ENCODE peak calls at places on chromosomes 12 and 14, in ten cellular contexts. X is AG04450, H is HL-60, O is GM06990, I is cardiac muscle cell, T is AG09309, U is esophagus squamous epithelium, E is spleen, P is tibial artery, D is HFF-Myc. V is an unnamed sample.
A peak's percentile ranks its signal among the peaks of the same experiment; 100 is the strongest.

GRCh38 chr12:57522887-57523705 is 472 bp downstream of the MBD6 start:
- DNase-seq in O (no peak), P (peak; percentile 85), U (no peak), I (peak; percentile 72), D (no peak), T (no peak), H (peak; percentile 84), X (no peak), E (peak; percentile 94), V (no peak)

GRCh38 chr12:112353389-112353788 is 28.8 kb downstream of the HECTD4 start:
- DNase-seq in I (peak; percentile 10), O (peak; percentile 31), X (no peak), H (no peak), P (no peak), D (no peak), E (no peak), T (no peak), U (no peak), V (no peak)

GRCh38 chr12:54378791-54379400 is 5.6 kb downstream of the ZNF385A start:
- DNase-seq in E (peak; percentile 81), I (peak; percentile 55), P (no peak), D (no peak), U (no peak), O (no peak), T (no peak), H (no peak), X (no peak), V (no peak)

GRCh38 chr14:23306412-23307145 is at the start of gene BCL2L2:
- DNase-seq in H (peak; percentile 89), O (peak; percentile 72), P (peak; percentile 97), U (no peak), X (peak; percentile 70), T (no peak), D (peak; percentile 65), I (peak; percentile 96), E (peak; percentile 90), V (no peak)

GRCh38 chr12:126493366-126494108 is 1428.3 kb downstream of the AACS start:
- DNase-seq in D (no peak), X (no peak), T (no peak), H (no peak), O (no peak), U (no peak), I (peak; percentile 37), P (no peak), E (no peak), V (no peak)

GRCh38 chr12:76030378-76031080 is 1.0 kb downstream of the PHLDA1 start:
- DNase-seq in H (no peak), U (no peak), D (no peak), O (peak; percentile 64), E (peak; percentile 88), P (peak; percentile 72), X (no peak), I (peak; percentile 68), T (no peak), V (no peak)

GRCh38 chr12:3200032-3200617 is 122.9 kb downstream of the TSPAN9 start:
- DNase-seq in T (no peak), X (no peak), U (no peak), H (no peak), E (no peak), I (peak; percentile 56), D (no peak), P (no peak), O (no peak), V (no peak)

GRCh38 chr12:57194253-57194652 is 22.3 kb upstream of the NXPH4 start:
- DNase-seq in U (no peak), T (no peak), X (no peak), O (no peak), H (no peak), E (no peak), I (no peak), P (no peak), D (no peak), V (no peak)

GRCh38 chr12:49562831-49563230 is 5.1 kb downstream of the MCRS1 start:
- DNase-seq in U (no peak), X (no peak), D (no peak), T (no peak), O (no peak), I (no peak), E (peak; percentile 53), H (no peak), P (no peak), V (no peak)

GRCh38 chr12:108518716-108519496 is 3.8 kb downstream of the FICD start:
- DNase-seq in I (no peak), E (no peak), O (no peak), U (no peak), X (no peak), T (no peak), D (no peak), H (no peak), P (no peak), V (no peak)

GRCh38 chr12:108516511-108517275 is 1.6 kb downstream of the FICD start:
- DNase-seq in U (no peak), O (no peak), I (peak; percentile 14), T (no peak), E (no peak), D (no peak), H (no peak), P (no peak), X (no peak), V (no peak)

GRCh38 chr12:108517288-108518100 is 2.4 kb downstream of the FICD start:
- DNase-seq in X (no peak), D (no peak), P (no peak), I (no peak), U (no peak), O (no peak), T (no peak), H (no peak), E (no peak), V (no peak)

GRCh38 chr12:108518101-108518715 is 3.1 kb downstream of the FICD start:
- DNase-seq in H (no peak), U (no peak), P (no peak), D (no peak), X (no peak), O (no peak), I (no peak), T (no peak), E (no peak), V (no peak)

GRCh38 chr12:108519558-108519957 is 4.5 kb downstream of the FICD start:
- DNase-seq in X (no peak), P (no peak), D (no peak), U (no peak), I (no peak), O (no peak), T (no peak), E (no peak), H (no peak), V (no peak)
- TF ChIP-seq CTCF in X (no peak), P (no peak), D (no peak), U (no peak), I (no peak), O (peak; percentile 27), T (no peak), E (no peak), H (no peak), V (no peak)

DNA sequence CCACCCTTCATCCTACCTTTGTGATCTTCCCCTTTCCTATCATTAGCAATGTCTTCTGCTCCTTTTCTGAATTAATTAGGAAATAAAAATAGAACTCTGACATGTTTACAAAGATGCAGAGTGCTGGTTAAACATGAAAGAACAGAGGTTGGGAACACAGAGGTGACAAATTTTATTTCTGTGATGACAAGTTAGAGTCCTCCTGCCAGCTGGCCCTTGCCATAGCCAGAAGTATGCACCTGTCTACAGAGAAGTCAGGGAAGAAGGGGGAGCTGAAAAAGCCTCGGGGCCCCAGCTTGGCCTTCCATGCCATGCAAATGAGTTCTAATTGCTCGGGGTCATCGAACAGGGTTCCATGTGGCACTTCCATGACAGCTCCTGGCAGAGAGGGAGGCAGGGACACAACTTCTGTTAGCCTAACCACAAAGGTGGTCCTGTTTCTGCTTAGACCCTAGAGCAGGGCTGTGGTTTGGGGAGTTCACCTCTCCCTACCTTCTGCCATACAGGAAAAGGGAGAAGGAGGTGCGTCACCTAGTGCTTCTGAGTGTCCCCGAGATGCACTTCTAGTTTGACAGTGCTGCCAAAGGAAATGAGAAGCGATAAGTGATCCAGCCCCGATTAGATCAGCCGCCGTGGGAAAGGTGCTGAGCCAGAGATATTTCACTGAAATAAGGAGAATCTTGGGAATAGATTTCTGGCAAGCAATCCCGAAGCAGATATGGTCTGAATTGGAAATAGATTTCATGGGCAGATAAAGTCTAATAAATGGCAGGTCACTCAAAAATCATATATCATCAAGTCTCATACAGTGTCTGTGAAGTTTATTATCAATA is 155.7 kb upstream of the FOXN3 start:
- DNase-seq in U (no peak), T (no peak), I (no peak), H (no peak), X (no peak), D (no peak), P (no peak), O (no peak), E (no peak), V (no peak)
- H3K4me3 ChIP-seq in U (no peak overlapping the region), T (no peak overlapping the region), I (no peak overlapping the region), H (no peak overlapping the region), X (no peak overlapping the region), D (no peak overlapping the region), P (no peak overlapping the region), O (no peak overlapping the region), E (no peak overlapping the region), V (no peak overlapping the region)

DNA sequence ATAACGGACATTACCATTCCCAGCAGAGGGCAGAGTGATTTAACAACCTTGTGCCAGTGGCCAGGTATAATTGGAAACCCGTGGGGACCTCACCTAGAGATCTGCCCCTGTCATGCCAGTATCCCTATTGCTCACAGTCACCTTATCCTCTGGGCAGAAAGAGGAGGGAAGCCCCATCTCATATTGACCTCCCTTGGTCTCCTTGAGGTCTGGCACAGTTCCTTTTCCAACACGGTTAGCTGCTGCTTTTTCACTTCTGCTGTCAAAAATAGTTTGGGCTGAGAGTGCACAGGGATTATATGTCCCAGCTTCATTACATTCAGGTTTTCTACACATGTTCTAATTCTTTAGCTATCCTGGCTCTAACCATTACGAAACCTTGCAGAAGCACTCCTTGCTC is 111.6 kb upstream of the MIS18BP1 start:
- DNase-seq in X (no peak), U (no peak), O (no peak), T (no peak), D (no peak), P (no peak), I (no peak), H (no peak), E (no peak), V (no peak)
- TF ChIP-seq CTCF in X (no peak), U (no peak), O (no peak), T (no peak), D (no peak), P (no peak), I (no peak), H (no peak), E (no peak), V (no peak)

DNA sequence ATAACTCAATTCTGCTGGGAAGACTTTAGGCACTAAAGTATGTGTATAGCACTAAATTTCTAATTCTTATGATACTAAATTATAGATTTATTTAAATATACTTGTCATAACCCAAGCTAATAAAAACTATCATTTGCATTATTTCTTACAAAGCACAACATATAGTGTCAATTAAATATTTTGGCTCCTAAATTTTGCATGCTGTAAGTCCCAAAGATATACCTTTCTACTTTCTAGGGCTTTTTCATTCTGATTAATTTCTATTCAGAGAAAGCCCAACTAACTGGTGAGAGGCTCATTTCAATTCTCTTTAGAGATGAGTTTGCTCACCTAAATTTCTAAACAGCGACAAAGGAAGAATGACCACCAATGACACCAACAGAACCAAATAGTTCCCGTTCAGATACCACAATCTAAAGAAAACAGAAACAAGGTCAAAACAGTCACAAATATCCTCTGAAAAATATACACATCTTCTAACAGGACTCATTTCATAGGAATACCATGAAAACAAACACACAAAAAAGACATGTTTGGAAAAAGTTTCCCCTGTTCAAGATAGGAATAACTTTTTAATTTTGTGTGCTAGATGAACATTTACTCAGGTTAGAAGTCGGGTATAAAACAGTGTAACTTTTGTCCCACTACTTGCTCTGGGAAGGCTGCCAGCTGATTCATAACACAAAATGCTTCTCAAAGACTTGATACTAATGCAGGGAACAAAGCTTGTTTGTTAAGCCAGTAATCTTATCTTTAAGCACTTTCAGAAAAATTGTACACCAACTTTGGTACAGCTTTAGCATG is 7.6 kb downstream of the SLC38A2 start:
- DNase-seq in T (no peak), O (no peak), U (no peak), I (peak; percentile 88), H (no peak), X (no peak), E (no peak), D (no peak), P (no peak), V (no peak)
- H3K4me3 ChIP-seq in T (peak overlapping the region; percentile 88), O (no peak overlapping the region), U (no peak overlapping the region), I (no peak overlapping the region), H (no peak overlapping the region), X (peak overlapping the region; percentile 95), E (no peak overlapping the region), D (no peak overlapping the region), P (peak overlapping the region; percentile 99), V (peak overlapping the region; percentile 13)

V was measured in AG04449.